ENCODE peak calls at places on chromosomes 2 and 18, in seven cellular contexts. E, G, R, W, X, Q and M are unnamed samples.

GRCh38 chr2:7736646-7737305 is 819.6 kb downstream of the RNF144A start:
- DNase-seq in Q (peak; percentile 84), G (no peak), W (no peak), R (peak; percentile 54), E (peak; percentile 47), X (no peak), M (no peak)

GRCh38 chr2:162073776-162074578 is at the start of gene DPP4:
- DNase-seq in W (no peak), Q (peak; percentile 93), E (peak; percentile 55), R (peak; percentile 42), X (no peak), G (peak; percentile 88), M (peak; percentile 19)

GRCh38 chr2:69482471-69482870 is 45.2 kb upstream of the NFU1 start:
- DNase-seq in X (no peak), E (no peak), W (no peak), Q (peak; percentile 83), G (no peak), R (no peak), M (peak; percentile 19)

GRCh38 chr2:64204006-64204632 is 59.9 kb upstream of the PELI1 start:
- DNase-seq in R (peak; percentile 72), X (peak; percentile 18), E (no peak), G (no peak), W (peak; percentile 18), Q (peak; percentile 86), M (peak; percentile 51)

GRCh38 chr2:202178342-202178958 is 59.9 kb downstream of the SUMO1 start:
- DNase-seq in G (peak; percentile 81), W (peak; percentile 9), X (no peak), E (peak; percentile 72), Q (peak; percentile 67), R (peak; percentile 65), M (peak; percentile 83)

GRCh38 chr18:31774477-31774785 is 13.8 kb upstream of the SLC25A52 start:
- DNase-seq in Q (no peak), G (no peak), X (no peak), W (no peak), E (no peak), R (no peak), M (no peak)

GRCh38 chr2:42241517-42241916 is 72.4 kb downstream of the EML4 start:
- DNase-seq in R (no peak), G (no peak), E (no peak), W (no peak), Q (no peak), X (no peak), M (no peak)

GRCh38 chr18:74513883-74514205 is 17.7 kb downstream of the CNDP2 start:
- DNase-seq in G (no peak), W (no peak), R (no peak), E (no peak), Q (no peak), X (no peak), M (no peak)

GRCh38 chr2:80335411-80335810 is 30.9 kb upstream of the LRRTM1 start:
- DNase-seq in R (no peak), X (no peak), G (no peak), Q (no peak), W (no peak), E (no peak), M (no peak)

GRCh38 chr2:60641866-60642788 is 88.7 kb upstream of the BCL11A start:
- DNase-seq in R (peak; percentile 72), X (no peak), E (peak; percentile 28), G (peak; percentile 47), Q (peak; percentile 43), W (no peak), M (peak; percentile 67)

GRCh38 chr2:12457831-12458230 is 258.9 kb upstream of the TRIB2 start:
- DNase-seq in Q (no peak), W (no peak), X (no peak), G (no peak), E (peak; percentile 44), R (no peak), M (no peak)

GRCh38 chr2:205775091-205775876 is 93.0 kb downstream of the NRP2 start:
- DNase-seq in R (peak; percentile 98), Q (peak; percentile 52), X (no peak), W (no peak), G (no peak), E (no peak), M (peak; percentile 69)

GRCh38 chr2:231455890-231456289 is 8.4 kb downstream of the NCL start:
- DNase-seq in Q (no peak), W (no peak), X (no peak), G (no peak), R (no peak), E (no peak), M (no peak)

GRCh38 chr2:11344956-11345671 is 678 bp upstream of the ROCK2 start:
- DNase-seq in W (peak; percentile 9), G (peak; percentile 79), R (peak; percentile 14), X (peak; percentile 22), E (peak; percentile 76), Q (peak; percentile 63), M (no peak)

GRCh38 chr2:18253686-18254197 is 306.7 kb downstream of the RDH14 start:
- DNase-seq in Q (no peak), G (no peak), W (no peak), R (no peak), E (no peak), X (no peak), M (no peak)

GRCh38 chr2:241373449-241373848 is 17.4 kb downstream of the FARP2 start:
- DNase-seq in W (no peak), E (no peak), G (no peak), Q (no peak), R (no peak), X (no peak), M (no peak)

GRCh38 chr2:216052420-216052819 is 29.2 kb downstream of the PECR start:
- DNase-seq in W (no peak), X (no peak), E (no peak), G (no peak), Q (no peak), R (no peak), M (no peak)

GRCh38 chr2:63814114-63814513 is 27.6 kb upstream of the UGP2 start:
- DNase-seq in Q (peak; percentile 61), R (peak; percentile 38), X (no peak), W (no peak), E (peak; percentile 14), G (peak; percentile 33), M (no peak)

GRCh38 chr18:31040982-31041345 is 1.6 kb downstream of the DSC3 start:
- DNase-seq in R (peak; percentile 56), Q (no peak), W (no peak), X (no peak), E (no peak), G (no peak), M (no peak)

GRCh38 chr2:131413148-131413747 is 49.3 kb upstream of the RAB6D start:
- DNase-seq in G (peak; percentile 67), W (no peak), R (peak; percentile 65), E (peak; percentile 69), Q (peak; percentile 60), X (no peak), M (peak; percentile 69)

GRCh38 chr18:44771957-44772917 is 91.5 kb downstream of the SETBP1 start:
- DNase-seq in E (no peak), Q (peak; percentile 5), G (no peak), X (no peak), R (no peak), W (no peak), M (no peak)

GRCh38 chr18:56043691-56044090 is 455.7 kb upstream of the TCF4 start:
- DNase-seq in X (peak; percentile 86), W (no peak), G (no peak), Q (no peak), E (no peak), R (no peak), M (no peak)

GRCh38 chr2:48175254-48175653 is 269.0 kb upstream of the FBXO11 start:
- DNase-seq in Q (no peak), X (no peak), W (no peak), E (peak; percentile 86), R (peak; percentile 19), G (no peak), M (no peak)

GRCh38 chr2:240397924-240398611 is 37.4 kb upstream of the GPC1 start:
- DNase-seq in E (peak; percentile 52), X (no peak), W (no peak), G (no peak), R (no peak), Q (no peak), M (no peak)

GRCh38 chr2:191066281-191067233 is 52.6 kb upstream of the STAT1 start:
- DNase-seq in X (no peak), R (no peak), G (no peak), W (no peak), E (no peak), Q (no peak), M (peak; percentile 12)

GRCh38 chr2:128374711-128375413 is 56.2 kb upstream of the HS6ST1 start:
- DNase-seq in W (no peak), Q (no peak), E (peak; percentile 46), X (no peak), R (no peak), G (no peak), M (no peak)

GRCh38 chr18:58955738-58956137 is 91.1 kb downstream of the ZNF532 start:
- DNase-seq in R (no peak), X (no peak), G (no peak), Q (no peak), E (peak; percentile 58), W (no peak), M (no peak)

GRCh38 chr2:151097118-151097517 is 164.5 kb downstream of the RBM43 start:
- DNase-seq in R (no peak), G (no peak), X (no peak), Q (no peak), E (no peak), W (no peak), M (peak; percentile 34)

GRCh38 chr2:11798946-11799495 is 52.6 kb downstream of the LPIN1 start:
- DNase-seq in R (no peak), G (no peak), Q (no peak), E (no peak), W (no peak), X (no peak), M (no peak)

GRCh38 chr2:58064136-58064535 is 17.5 kb downstream of the VRK2 start:
- DNase-seq in X (no peak), R (no peak), W (no peak), G (no peak), E (no peak), Q (no peak), M (no peak)

GRCh38 chr2:210387074-210387473 is 72.1 kb upstream of the MYL1 start:
- DNase-seq in G (no peak), W (no peak), Q (no peak), E (no peak), R (peak; percentile 61), X (no peak), M (no peak)

GRCh38 chr18:79486356-79487197 is 90.8 kb downstream of the NFATC1 start:
- DNase-seq in R (no peak), W (no peak), Q (no peak), X (no peak), E (no peak), G (no peak), M (no peak)

GRCh38 chr2:123993728-123994323 is 31.3 kb upstream of the CNTNAP5 start:
- DNase-seq in E (peak; percentile 23), X (peak; percentile 6), R (peak; percentile 55), W (no peak), Q (peak; percentile 44), G (peak; percentile 55), M (peak; percentile 62)

GRCh38 chr2:181806039-181806392 is 85.5 kb upstream of the ITPRID2 start:
- DNase-seq in E (no peak), G (no peak), W (no peak), X (no peak), Q (no peak), R (no peak), M (no peak)

GRCh38 chr18:67410075-67410474 is 106.4 kb downstream of the DSEL start:
- DNase-seq in R (no peak), X (no peak), Q (no peak), E (no peak), W (no peak), G (no peak), M (no peak)